ENCODE peak calls at places on chromosomes 2 and 18, in eight cellular contexts. N, C, T, V, L, J, B and E are unnamed samples.

GRCh38 chr2:112691761-112692370 is 29.0 kb upstream of the NT5DC4 start:
- DNase-seq in C (peak; percentile 36), L (no peak), V (no peak), B (peak; percentile 53), N (no peak), T (no peak), J (no peak), E (no peak)

GRCh38 chr2:44936715-44937687 is 4.5 kb upstream of the SIX3 start:
- DNase-seq in V (no peak), C (peak; percentile 3), J (no peak), T (no peak), L (no peak), B (no peak), N (no peak), E (no peak)

GRCh38 chr2:8334866-8335325 is 347.0 kb upstream of the ID2 start:
- DNase-seq in V (no peak), T (peak; percentile 22), C (no peak), N (no peak), J (no peak), B (no peak), L (no peak), E (no peak)

GRCh38 chr2:103165836-103166235 is 404.0 kb downstream of the TMEM182 start:
- DNase-seq in L (no peak), V (no peak), N (no peak), J (no peak), C (no peak), B (no peak), T (no peak), E (no peak)

GRCh38 chr2:83081835-83082522 is 1377.1 kb downstream of the SUCLG1 start:
- DNase-seq in T (peak; percentile 64), V (no peak), C (no peak), L (no peak), J (peak; percentile 68), B (peak; percentile 34), N (peak; percentile 52), E (no peak)

GRCh38 chr2:186887107-186888090 is 38.4 kb upstream of the ZSWIM2 start:
- DNase-seq in L (no peak), B (peak; percentile 38), V (no peak), N (no peak), C (peak; percentile 87), T (peak; percentile 13), J (peak; percentile 56), E (peak; percentile 53)

GRCh38 chr18:42706618-42707017 is 408.9 kb downstream of the RIT2 start:
- DNase-seq in N (no peak), B (no peak), V (no peak), T (peak; percentile 43), L (no peak), J (no peak), C (no peak), E (no peak)

GRCh38 chr18:35571138-35571537 is 10.4 kb upstream of the GALNT1 start:
- DNase-seq in B (peak; percentile 64), C (no peak), T (no peak), J (no peak), N (no peak), L (no peak), V (no peak), E (no peak)

GRCh38 chr2:69122271-69122670 is 109.3 kb downstream of the ANTXR1 start:
- DNase-seq in C (no peak), T (no peak), B (peak; percentile 90), L (no peak), J (no peak), V (no peak), N (no peak), E (no peak)

GRCh38 chr2:73069041-73069854 is 2.3 kb downstream of the SFXN5 start:
- DNase-seq in T (peak; percentile 9), L (no peak), C (no peak), J (no peak), B (peak; percentile 47), N (no peak), V (no peak), E (no peak)

GRCh38 chr2:69582582-69583176 is 60.9 kb downstream of the AAK1 start:
- DNase-seq in L (no peak), N (no peak), V (no peak), J (peak; percentile 51), B (peak; percentile 27), C (no peak), T (peak; percentile 33), E (no peak)

GRCh38 chr2:12507295-12507694 is 209.4 kb upstream of the TRIB2 start:
- DNase-seq in N (peak; percentile 49), L (no peak), T (no peak), B (peak; percentile 95), J (no peak), V (no peak), C (no peak), E (no peak)

GRCh38 chr18:58861353-58861752 is 3.3 kb upstream of the ZNF532 start:
- DNase-seq in B (peak; percentile 16), T (no peak), J (no peak), V (no peak), N (no peak), L (no peak), C (peak; percentile 39), E (no peak)
- H3K27ac ChIP-seq in B (no peak overlapping the region), T (peak overlapping the region; percentile 98), J (peak overlapping the region; percentile 53), V (no peak overlapping the region), N (no peak overlapping the region), L (peak overlapping the region; percentile 63), C (peak overlapping the region; percentile 94), E (peak overlapping the region; percentile 79)

DNA sequence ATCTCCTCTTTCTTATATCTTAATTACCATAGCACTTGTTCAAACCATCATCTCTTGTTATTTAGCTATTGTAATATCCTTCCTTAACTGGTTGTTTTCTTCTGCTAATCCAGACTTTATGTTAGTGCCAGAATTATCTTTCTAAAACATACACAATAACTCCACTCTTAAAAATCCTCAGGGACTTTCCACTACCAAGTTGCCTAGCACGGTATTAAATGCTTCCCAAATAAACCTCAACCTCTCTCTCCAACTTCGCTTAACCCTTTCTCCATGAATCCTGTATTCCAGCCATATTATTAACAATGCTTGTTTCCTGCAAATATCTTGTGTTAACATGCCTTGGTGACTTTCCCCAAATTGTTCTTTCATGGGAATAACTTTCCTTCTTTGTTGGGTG is 84.5 kb downstream of the FAM228A start:
- DNase-seq in N (no peak), B (no peak), T (no peak), V (no peak), L (no peak), J (no peak), C (no peak), E (no peak)
- H3K9me3 ChIP-seq in N (no peaks in the 10 kb centered on the region), B (no peaks in the 10 kb centered on the region), T (no peaks in the 10 kb centered on the region), V (no peaks in the 10 kb centered on the region), L (no peaks in the 10 kb centered on the region), J (no peaks in the 10 kb centered on the region), C (no peaks in the 10 kb centered on the region), E (no peaks in the 10 kb centered on the region)

DNA sequence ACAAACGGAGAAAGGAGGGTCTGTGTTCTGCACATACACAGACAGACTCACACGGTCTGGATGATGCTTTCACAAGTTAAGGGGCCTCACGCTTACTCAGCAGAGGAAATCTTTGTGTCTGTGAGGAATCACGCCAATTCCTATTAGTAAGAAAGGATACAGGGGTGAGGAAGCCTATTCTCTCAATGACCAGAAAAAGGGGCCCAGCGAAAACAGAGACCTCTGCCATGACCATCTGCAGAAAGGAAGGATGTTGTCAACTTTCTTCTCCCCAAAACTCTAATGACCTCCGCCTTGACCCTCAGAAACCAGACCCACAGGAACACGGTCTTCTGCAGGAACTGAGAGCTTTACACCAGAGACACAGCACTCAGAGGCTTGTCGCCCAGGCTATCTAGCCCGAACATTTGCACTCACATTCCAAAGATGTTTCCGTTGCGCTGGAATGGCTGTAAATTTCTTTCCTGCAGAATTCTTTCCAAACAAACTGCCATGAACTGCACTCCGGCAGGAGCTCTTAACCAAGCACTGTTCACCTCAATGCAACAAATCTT is 186.3 kb downstream of the TCF4 start:
- DNase-seq in B (peak; percentile 95), N (peak; percentile 41), L (no peak), T (peak; percentile 48), C (peak; percentile 72), V (no peak), J (peak; percentile 64), E (peak; percentile 61)
- H3K4me3 ChIP-seq in B (peak overlapping the region; percentile 79), N (peak overlapping the region; percentile 43), L (peak overlapping the region; percentile 25), T (no peak overlapping the region), C (peak overlapping the region; percentile 40), V (no peak overlapping the region), J (peak overlapping the region; percentile 60), E (peak overlapping the region; percentile 46)

DNA sequence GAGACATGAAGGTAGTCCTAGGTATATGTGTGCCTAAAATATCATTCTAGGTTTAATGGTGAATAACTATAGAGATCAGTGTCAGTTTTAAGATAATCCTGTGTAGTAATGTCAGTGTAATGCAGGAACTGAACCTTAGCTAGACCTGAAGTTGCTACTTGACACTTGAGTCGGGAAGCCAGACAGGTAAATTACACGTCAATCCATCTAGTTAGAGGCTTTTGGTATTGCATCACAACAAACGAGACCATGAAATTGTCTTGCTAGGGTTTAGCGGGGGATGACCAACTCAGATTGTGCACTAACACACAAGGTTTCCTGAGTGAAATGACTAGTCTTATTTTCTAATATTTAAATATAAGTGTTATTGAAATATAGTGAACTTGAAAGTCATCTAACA is 2.0 kb downstream of the YPEL5 start:
- DNase-seq in T (no peak), N (no peak), L (no peak), V (peak; percentile 32), C (no peak), J (no peak), B (no peak), E (no peak)
- H3K27ac ChIP-seq in T (peak overlapping the region; percentile 99), N (peak overlapping the region; percentile 100), L (peak overlapping the region; percentile 100), V (peak overlapping the region; percentile 92), C (peak overlapping the region; percentile 100), J (peak overlapping the region; percentile 99), B (no peak overlapping the region), E (no peak overlapping the region)

GRCh38 chr2:189982777-189983394 is 79.6 kb downstream of the MSTN start:
- DNase-seq in N (no peak), V (peak; percentile 40), C (no peak), L (no peak), J (no peak), B (peak; percentile 6), T (no peak), E (no peak)
- H3K9me3 ChIP-seq in N (no peaks in the 10 kb centered on the region), V (peaks cover 30% of the 10 kb centered on the region), C (peaks cover 3% of the 10 kb centered on the region), L (peaks cover 25% of the 10 kb centered on the region), J (peaks cover 6% of the 10 kb centered on the region), B (no peaks in the 10 kb centered on the region), T (no peaks in the 10 kb centered on the region), E (peaks cover 10% of the 10 kb centered on the region)